ENCODE peak calls at places on chromosomes 3 and 15, in nine cellular contexts. K, M, U, T, Y, I, S, L and Q are unnamed samples.

GRCh38 chr15:48754011-48754410 is 56.9 kb downstream of the CEP152 start:
- DNase-seq in K (no peak), M (no peak), U (no peak), T (no peak), Y (no peak), I (no peak), S (no peak), L (no peak), Q (no peak)

GRCh38 chr15:25770031-25770430 is 93.1 kb downstream of the ATP10A start:
- DNase-seq in K (no peak), M (no peak), U (no peak), T (no peak), Y (no peak), I (no peak), S (no peak), L (no peak), Q (no peak)

GRCh38 chr3:171375704-171376103 is 84.5 kb downstream of the TNIK start:
- DNase-seq in K (no peak), M (no peak), U (no peak), T (no peak), Y (no peak), I (no peak), S (no peak), L (no peak), Q (no peak)

GRCh38 chr3:46520531-46520930 is 22.8 kb downstream of the RTP3 start:
- DNase-seq in K (no peak), M (no peak), U (no peak), T (no peak), Y (no peak), I (no peak), S (no peak), L (no peak), Q (no peak)

GRCh38 chr3:174101244-174101643 is 703.7 kb downstream of the NLGN1 start:
- DNase-seq in K (no peak), M (no peak), U (no peak), T (no peak), Y (no peak), I (no peak), S (peak), L (no peak), Q (no peak)

GRCh38 chr3:25686766-25687165 is 22.1 kb upstream of the TOP2B start:
- DNase-seq in K (no peak), M (no peak), U (no peak), T (no peak), Y (no peak), I (no peak), S (no peak), L (no peak), Q (no peak)

GRCh38 chr3:186624598-186624997 is 11.7 kb downstream of the AHSG start:
- DNase-seq in K (no peak), M (no peak), U (no peak), T (no peak), Y (no peak), I (no peak), S (no peak), L (no peak), Q (no peak)

GRCh38 chr15:47405768-47406167 is 311.5 kb upstream of the SEMA6D start:
- DNase-seq in K (no peak), M (no peak), U (no peak), T (no peak), Y (no peak), I (no peak), S (no peak), L (no peak), Q (no peak)

GRCh38 chr3:46095307-46095706 is 68.0 kb upstream of the XCR1 start:
- DNase-seq in K (peak), M (no peak), U (no peak), T (no peak), Y (no peak), I (no peak), S (no peak), L (no peak), Q (no peak)

GRCh38 chr3:108510496-108510895 is at the start of gene MYH15:
- DNase-seq in K (no peak), M (no peak), U (no peak), T (no peak), Y (no peak), I (no peak), S (no peak), L (no peak), Q (no peak)

GRCh38 chr15:55267401-55268053 is 22.1 kb downstream of the RAB27A start:
- DNase-seq in K (peak), M (peak), U (peak), T (no peak), Y (peak), I (peak), S (peak), L (peak), Q (peak)

GRCh38 chr3:5133239-5133638 is 11.1 kb downstream of the ARL8B start:
- DNase-seq in K (no peak), M (no peak), U (no peak), T (no peak), Y (no peak), I (no peak), S (no peak), L (no peak), Q (no peak)

GRCh38 chr15:52360229-52361203 is 64.9 kb upstream of the MYO5C start:
- DNase-seq in K (no peak), M (no peak), U (no peak), T (no peak), Y (no peak), I (no peak), S (no peak), L (no peak), Q (no peak)

GRCh38 chr3:154684021-154684420 is 254.0 kb upstream of the GPR149 start:
- DNase-seq in K (no peak), M (no peak), U (no peak), T (no peak), Y (no peak), I (no peak), S (no peak), L (no peak), Q (no peak)

GRCh38 chr3:4508048-4508981 is 15.2 kb downstream of the ITPR1 start:
- DNase-seq in K (peak), M (no peak), U (no peak), T (no peak), Y (no peak), I (no peak), S (no peak), L (no peak), Q (no peak)

GRCh38 chr3:21624514-21624913 is 126.5 kb downstream of the ZNF385D start:
- DNase-seq in K (no peak), M (no peak), U (no peak), T (no peak), Y (no peak), I (no peak), S (no peak), L (no peak), Q (no peak)

GRCh38 chr3:132911741-132912415 is 126.3 kb upstream of the TMEM108 start:
- DNase-seq in K (no peak), M (no peak), U (no peak), T (no peak), Y (no peak), I (no peak), S (no peak), L (no peak), Q (no peak)

GRCh38 chr3:120908030-120908802 is at the start of gene STXBP5L:
- DNase-seq in K (peak), M (peak), U (peak), T (peak), Y (peak), I (peak), S (peak), L (peak), Q (no peak)

GRCh38 chr15:68794869-68795268 is 25.8 kb downstream of the ANP32A start:
- DNase-seq in K (no peak), M (no peak), U (no peak), T (peak), Y (no peak), I (no peak), S (no peak), L (no peak), Q (no peak)

GRCh38 chr3:131224886-131225550 is 156.6 kb upstream of the NUDT16 start:
- DNase-seq in K (no peak), M (no peak), U (no peak), T (no peak), Y (no peak), I (no peak), S (peak), L (no peak), Q (no peak)

GRCh38 chr3:99721633-99722007 is 83.2 kb downstream of the COL8A1 start:
- DNase-seq in K (no peak), M (no peak), U (no peak), T (no peak), Y (no peak), I (no peak), S (peak), L (no peak), Q (no peak)

GRCh38 chr15:90519688-90520087 is 10.0 kb upstream of the CRTC3 start:
- DNase-seq in K (no peak), M (no peak), U (no peak), T (peak), Y (no peak), I (no peak), S (peak), L (no peak), Q (no peak)

GRCh38 chr3:126925411-126926171 is 57.3 kb upstream of the PLXNA1 start:
- DNase-seq in K (no peak), M (no peak), U (peak), T (no peak), Y (no peak), I (no peak), S (peak), L (peak), Q (no peak)

GRCh38 chr3:112403101-112403500 is 70.1 kb downstream of the CD200 start:
- DNase-seq in K (no peak), M (no peak), U (no peak), T (no peak), Y (no peak), I (no peak), S (no peak), L (no peak), Q (no peak)

GRCh38 chr3:194250104-194251002 is 100.8 kb downstream of the CPN2 start:
- DNase-seq in K (no peak), M (no peak), U (peak), T (no peak), Y (no peak), I (peak), S (peak), L (peak), Q (no peak)

GRCh38 chr3:190941694-190942280 is 79.3 kb upstream of the GMNC start:
- DNase-seq in K (no peak), M (no peak), U (no peak), T (no peak), Y (no peak), I (no peak), S (no peak), L (no peak), Q (no peak)